ENCODE peak calls at places on chromosomes 13 and 19, in eight cellular contexts. Z, X, O, T, P, G, C and W are unnamed samples.

GRCh38 chr13:31038834-31039552 is 106.5 kb downstream of the TEX26 start:
- DNase-seq in Z (no peak), X (peak), O (no peak), T (no peak), P (no peak), G (peak), C (peak), W (no peak)

GRCh38 chr19:47013041-47013517 is 6.6 kb upstream of the NPAS1 start:
- DNase-seq in Z (peak), X (peak), O (peak), T (peak), P (peak), G (peak), C (peak), W (no peak)

GRCh38 chr13:65606622-65607021 is 1623.5 kb downstream of the PCDH9 start:
- DNase-seq in Z (no peak), X (no peak), O (no peak), T (no peak), P (no peak), G (peak), C (peak), W (no peak)

GRCh38 chr13:36244073-36244472 is 29.7 kb upstream of the SOHLH2 start:
- DNase-seq in Z (no peak), X (no peak), O (no peak), T (no peak), P (no peak), G (no peak), C (no peak), W (no peak)

GRCh38 chr13:44259045-44260042 is 114.3 kb upstream of the SERP2 start:
- DNase-seq in Z (no peak), X (peak), O (peak), T (no peak), P (no peak), G (peak), C (peak), W (peak)

GRCh38 chr19:32406161-32407003 is 812 bp downstream of the DPY19L3 start:
- DNase-seq in Z (no peak), X (no peak), O (no peak), T (no peak), P (no peak), G (no peak), C (no peak), W (no peak)

GRCh38 chr19:9847087-9847671 is 12.1 kb downstream of the PIN1 start:
- DNase-seq in Z (peak), X (no peak), O (no peak), T (no peak), P (no peak), G (peak), C (peak), W (no peak)

GRCh38 chr13:99027260-99027659 is 49.4 kb upstream of the DOCK9 start:
- DNase-seq in Z (no peak), X (no peak), O (no peak), T (no peak), P (no peak), G (no peak), C (no peak), W (no peak)

GRCh38 chr13:112685856-112686255 is 4.0 kb upstream of the ATP11A start:
- DNase-seq in Z (no peak), X (no peak), O (no peak), T (peak), P (peak), G (no peak), C (no peak), W (no peak)

GRCh38 chr13:39107484-39108040 is 69.3 kb downstream of the NHLRC3 start:
- DNase-seq in Z (no peak), X (no peak), O (no peak), T (no peak), P (no peak), G (no peak), C (no peak), W (no peak)

GRCh38 chr19:55305491-55305890 is 19.6 kb downstream of the TMEM150B start:
- DNase-seq in Z (no peak), X (peak), O (no peak), T (no peak), P (no peak), G (peak), C (peak), W (no peak)

GRCh38 chr19:40714519-40715299 is 2.0 kb downstream of the COQ8B start:
- DNase-seq in Z (peak), X (peak), O (peak), T (peak), P (peak), G (peak), C (peak), W (peak)

GRCh38 chr13:99796175-99796819 is 175.3 kb downstream of the ZIC5 start:
- DNase-seq in Z (peak), X (peak), O (no peak), T (peak), P (no peak), G (peak), C (peak), W (no peak)

GRCh38 chr19:23075031-23075733 is 41.6 kb upstream of the ZNF730 start:
- DNase-seq in Z (peak), X (peak), O (no peak), T (peak), P (peak), G (peak), C (peak), W (no peak)
- TF ChIP-seq CTCF in Z (no peak), X (no peak), O (no peak), T (peak), P (no peak), G (no peak), C (no peak), W (no peak)

GRCh38 chr13:110646442-110647364 is 31.4 kb downstream of the NAXD start:
- DNase-seq in Z (no peak), X (no peak), O (no peak), T (no peak), P (peak), G (no peak), C (no peak), W (no peak)

GRCh38 chr13:110643324-110643723 is 28.0 kb downstream of the NAXD start:
- DNase-seq in Z (no peak), X (no peak), O (no peak), T (no peak), P (no peak), G (no peak), C (no peak), W (no peak)

GRCh38 chr13:110645750-110646149 is 30.4 kb downstream of the NAXD start:
- DNase-seq in Z (no peak), X (no peak), O (no peak), T (no peak), P (peak), G (no peak), C (no peak), W (no peak)

GRCh38 chr13:110643768-110644421 is 28.6 kb downstream of the NAXD start:
- DNase-seq in Z (no peak), X (no peak), O (no peak), T (no peak), P (no peak), G (no peak), C (no peak), W (no peak)

GRCh38 chr13:110644892-110645521 is 29.7 kb downstream of the NAXD start:
- DNase-seq in Z (peak), X (peak), O (peak), T (peak), P (peak), G (peak), C (peak), W (peak)
- TF ChIP-seq CTCF in Z (peak), X (peak), O (peak), T (peak), P (peak), G (peak), C (peak), W (peak)

GRCh38 chr13:91592050-91593014 is 193.9 kb downstream of the GPC5 start:
- DNase-seq in Z (no peak), X (no peak), O (no peak), T (no peak), P (peak), G (no peak), C (no peak), W (no peak)
- TF ChIP-seq CTCF in Z (no peak), X (no peak), O (no peak), T (no peak), P (no peak), G (no peak), C (no peak), W (no peak)

GRCh38 chr13:19589312-19589711 is 28.0 kb upstream of the TPTE2 start:
- DNase-seq in Z (no peak), X (no peak), O (no peak), T (no peak), P (no peak), G (no peak), C (no peak), W (no peak)

GRCh38 chr13:19591864-19592263 is 30.5 kb upstream of the TPTE2 start:
- DNase-seq in Z (no peak), X (no peak), O (no peak), T (no peak), P (no peak), G (no peak), C (no peak), W (no peak)

GRCh38 chr13:19590423-19590822 is 29.1 kb upstream of the TPTE2 start:
- DNase-seq in Z (no peak), X (no peak), O (no peak), T (no peak), P (no peak), G (no peak), C (no peak), W (no peak)

GRCh38 chr13:19587635-19588300 is 26.4 kb upstream of the TPTE2 start:
- DNase-seq in Z (no peak), X (peak), O (no peak), T (no peak), P (no peak), G (peak), C (peak), W (no peak)

GRCh38 chr13:19586904-19587634 is 25.7 kb upstream of the TPTE2 start:
- DNase-seq in Z (no peak), X (peak), O (peak), T (no peak), P (no peak), G (no peak), C (peak), W (peak)
- TF ChIP-seq CTCF in Z (no peak), X (peak), O (no peak), T (no peak), P (no peak), G (peak), C (no peak), W (no peak)

GRCh38 chr13:40770934-40771618 is at the start of gene MRPS31:
- DNase-seq in Z (peak), X (peak), O (peak), T (peak), P (peak), G (peak), C (peak), W (peak)
- TF ChIP-seq CTCF in Z (no peak), X (no peak), O (no peak), T (peak), P (peak), G (no peak), C (no peak), W (no peak)

DNA sequence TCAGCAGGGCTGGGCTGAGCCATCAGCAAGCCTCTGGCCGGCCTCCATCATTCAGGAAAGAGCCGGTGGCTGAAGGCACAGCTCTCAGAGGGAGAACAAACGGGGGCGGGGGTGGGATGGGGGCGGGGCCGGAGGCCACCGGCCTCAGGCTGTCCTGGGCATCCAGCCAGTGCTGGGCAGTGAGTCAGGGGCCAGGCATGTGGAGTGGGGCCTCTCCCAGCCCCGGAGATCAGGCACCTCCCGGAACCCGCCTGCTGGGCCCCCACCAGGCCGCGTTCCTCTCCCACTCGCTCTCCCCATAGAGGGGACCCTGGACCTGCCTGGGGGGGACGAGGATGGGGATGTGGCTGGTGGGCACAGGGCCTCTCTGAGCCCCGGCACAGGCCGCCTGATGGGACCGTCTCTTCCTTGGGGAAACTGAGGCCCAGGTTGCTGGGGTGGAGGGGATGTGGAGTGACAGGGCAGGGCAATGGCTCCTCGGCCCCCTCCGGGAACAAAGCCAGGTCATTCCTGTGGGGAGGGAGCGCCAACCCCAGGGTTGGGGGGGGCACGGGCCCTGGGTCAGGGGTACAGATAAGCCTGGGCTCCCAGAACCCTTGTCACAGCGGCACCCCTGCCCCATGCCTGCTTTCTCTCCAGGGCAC is 12.9 kb downstream of the SPC24 start:
- DNase-seq in Z (no peak), X (no peak), O (no peak), T (no peak), P (peak), G (peak), C (peak), W (peak)
- TF ChIP-seq CTCF in Z (no peak), X (no peak), O (no peak), T (no peak), P (no peak), G (peak), C (no peak), W (no peak)

GRCh38 chr13:29993716-29994488 is 143.5 kb upstream of the UBL3 start:
- DNase-seq in Z (no peak), X (no peak), O (no peak), T (no peak), P (no peak), G (no peak), C (peak), W (no peak)

GRCh38 chr13:29994911-29995601 is 144.6 kb upstream of the UBL3 start:
- DNase-seq in Z (no peak), X (no peak), O (no peak), T (no peak), P (no peak), G (no peak), C (peak), W (no peak)

GRCh38 chr13:29991343-29991742 is 140.9 kb upstream of the UBL3 start:
- DNase-seq in Z (no peak), X (no peak), O (no peak), T (no peak), P (no peak), G (peak), C (peak), W (no peak)

GRCh38 chr13:29996316-29996715 is 145.9 kb upstream of the UBL3 start:
- DNase-seq in Z (no peak), X (no peak), O (no peak), T (no peak), P (no peak), G (no peak), C (no peak), W (no peak)

DNA sequence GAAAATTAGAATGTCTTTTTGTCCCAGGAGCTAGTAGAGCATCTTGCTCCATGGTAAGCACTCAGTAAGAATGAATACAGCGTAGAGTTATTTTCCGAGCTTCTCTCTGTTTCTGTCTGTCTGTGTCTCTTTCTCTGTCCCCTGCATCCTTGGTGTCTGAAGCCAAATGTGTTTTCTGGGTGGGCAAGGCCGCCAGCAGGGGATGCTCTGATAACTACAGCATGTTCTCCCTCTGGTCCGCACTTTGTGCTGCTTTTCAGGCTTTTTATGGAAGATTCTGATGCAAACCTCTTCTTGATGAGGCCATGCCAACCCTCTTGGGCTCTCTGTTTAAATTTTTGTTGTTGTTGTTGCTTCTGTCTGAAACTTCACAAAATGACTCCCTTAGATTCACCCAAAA is 142.8 kb upstream of the UBL3 start:
- DNase-seq in Z (no peak), X (no peak), O (no peak), T (no peak), P (no peak), G (no peak), C (no peak), W (no peak)
- TF ChIP-seq CTCF in Z (no peak), X (no peak), O (no peak), T (no peak), P (no peak), G (no peak), C (no peak), W (no peak)